ENCODE peak calls at places on chromosomes 4 and X, in five cellular contexts. Y, T, R, V and K are unnamed samples.
A peak's percentile ranks its signal among the peaks of the same experiment; 100 is the strongest.

GRCh38 chr4:121164291-121164690 is at the start of gene TNIP3:
- DNase-seq in V (no peak), T (no peak), R (no peak), Y (no peak), K (no peak)

GRCh38 chr4:81913427-81913878 is 441.7 kb upstream of the RASGEF1B start:
- DNase-seq in R (no peak), V (no peak), T (peak; percentile 1), Y (peak; percentile 72), K (peak; percentile 42)

GRCh38 chrX:109826954-109827708 is 94.1 kb upstream of the ACSL4 start:
- DNase-seq in V (peak; percentile 76), T (peak; percentile 68), Y (no peak), R (no peak), K (no peak)

GRCh38 chr4:159430896-159431295 is 328.0 kb downstream of the RAPGEF2 start:
- DNase-seq in V (no peak), Y (no peak), R (no peak), T (no peak), K (no peak)

GRCh38 chrX:11867610-11868345 is 109.7 kb downstream of the MSL3 start:
- DNase-seq in R (no peak), V (no peak), Y (no peak), T (no peak), K (peak; percentile 3)

GRCh38 chrX:9899640-9900075 is 67.5 kb upstream of the CLDN34 start:
- DNase-seq in R (no peak), V (peak; percentile 65), T (no peak), Y (no peak), K (peak; percentile 46)

GRCh38 chr4:7002336-7002735 is 40.8 kb upstream of the TADA2B start:
- DNase-seq in V (no peak), R (no peak), Y (no peak), T (no peak), K (no peak)

GRCh38 chr4:145619639-145619996 is 433 bp downstream of the MMAA start:
- DNase-seq in R (peak; percentile 34), V (peak; percentile 17), Y (no peak), T (no peak), K (no peak)

GRCh38 chr4:93396274-93396673 is 432.3 kb upstream of the ATOH1 start:
- DNase-seq in V (peak; percentile 70), R (no peak), T (peak; percentile 35), Y (no peak), K (no peak)

GRCh38 chr4:73379946-73380345 is 24.1 kb upstream of the ALB start:
- DNase-seq in V (no peak), T (no peak), Y (no peak), R (no peak), K (no peak)

GRCh38 chr4:90852232-90852631 is 725.0 kb downstream of the CCSER1 start:
- DNase-seq in R (no peak), T (no peak), Y (no peak), V (no peak), K (no peak)

GRCh38 chrX:120741452-120741851 is 111.6 kb upstream of the C1GALT1C1 start:
- DNase-seq in T (no peak), V (no peak), R (no peak), Y (no peak), K (no peak)

GRCh38 chrX:120749141-120749846 is 119.4 kb upstream of the C1GALT1C1 start:
- DNase-seq in T (no peak), R (no peak), Y (no peak), V (no peak), K (no peak)

GRCh38 chrX:120750381-120750780 is 120.5 kb upstream of the C1GALT1C1 start:
- DNase-seq in V (no peak), Y (no peak), T (no peak), R (no peak), K (no peak)

GRCh38 chrX:120743266-120743665 is 113.4 kb upstream of the C1GALT1C1 start:
- DNase-seq in R (no peak), Y (no peak), V (no peak), T (no peak), K (no peak)

GRCh38 chrX:120746153-120746552 is 116.3 kb upstream of the C1GALT1C1 start:
- DNase-seq in Y (no peak), T (no peak), V (no peak), R (no peak), K (no peak)
- TF ChIP-seq CTCF in Y (no peak), T (no peak), V (no peak), R (no peak), K (no peak)

GRCh38 chr4:55409468-55410171 is 13.9 kb downstream of the TMEM165 start:
- DNase-seq in Y (no peak), V (no peak), R (no peak), T (no peak), K (peak; percentile 24)
- TF ChIP-seq CTCF in Y (peak; percentile 53), V (peak; percentile 38), R (no peak), T (peak; percentile 36), K (peak; percentile 48)

GRCh38 chrX:151852294-151852693 is 60.4 kb upstream of the MAGEA4 start:
- DNase-seq in R (no peak), Y (no peak), V (no peak), T (no peak), K (no peak)
- TF ChIP-seq CTCF in R (no peak), Y (no peak), V (no peak), T (no peak), K (no peak)

GRCh38 chrX:112913807-112914206 is 73.2 kb upstream of the AMOT start:
- DNase-seq in V (no peak), T (no peak), R (no peak), Y (no peak), K (no peak)
- TF ChIP-seq CTCF in V (no peak), T (no peak), R (no peak), Y (peak; percentile 66), K (no peak)